ENCODE peak calls at places on chromosomes 16 and 17, in six cellular contexts. N is omental fat pad, R is HTR-8/SVneo, T is stomach, U is mucosa of descending colon, L is gastrocnemius medialis. O is an unnamed sample.

GRCh38 chr17:44785921-44786320 is 27.1 kb downstream of the ADAM11 start:
- DNase-seq in N (no peak), R (no peak), T (no peak), U (peak; percentile 23), L (no peak), O (no peak)

GRCh38 chr17:35679007-35679682 is 52.3 kb upstream of the RASL10B start:
- DNase-seq in N (no peak), R (no peak), T (no peak), U (no peak), L (no peak), O (no peak)

GRCh38 chr16:84730406-84731106 is 30.8 kb downstream of the USP10 start:
- DNase-seq in N (no peak), R (peak; percentile 81), T (peak; percentile 63), U (no peak), L (peak; percentile 71), O (peak; percentile 67)

GRCh38 chr17:74297941-74298340 is 23.9 kb downstream of the DNAI2 start:
- DNase-seq in N (no peak), R (no peak), T (no peak), U (no peak), L (no peak), O (peak; percentile 16)

GRCh38 chr17:3723188-3723555 is 531 bp upstream of the HASPIN start:
- DNase-seq in N (no peak), R (no peak), T (no peak), U (no peak), L (no peak), O (no peak)

GRCh38 chr16:4336701-4337539 is 14.2 kb downstream of the PAM16 start:
- DNase-seq in N (no peak), R (no peak), T (no peak), U (no peak), L (no peak), O (no peak)

GRCh38 chr17:48011405-48012150 is 26.0 kb downstream of the COPZ2 start:
- DNase-seq in N (no peak), R (peak; percentile 80), T (peak; percentile 32), U (no peak), L (no peak), O (peak; percentile 26)

GRCh38 chr16:88073201-88073721 is 122.0 kb downstream of the BANP start:
- DNase-seq in N (no peak), R (no peak), T (no peak), U (peak; percentile 36), L (no peak), O (no peak)

GRCh38 chr17:8593830-8594229 is 36.7 kb downstream of the MYH10 start:
- DNase-seq in N (no peak), R (no peak), T (no peak), U (no peak), L (no peak), O (no peak)

GRCh38 chr17:36817483-36818048 is 119.7 kb upstream of the LHX1 start:
- DNase-seq in N (no peak), R (no peak), T (no peak), U (no peak), L (no peak), O (no peak)

GRCh38 chr17:79891113-79891730 is 52.0 kb upstream of the CBX4 start:
- DNase-seq in N (no peak), R (no peak), T (no peak), U (no peak), L (no peak), O (no peak)

GRCh38 chr17:42536048-42536371 is at the start of gene NAGLU:
- DNase-seq in N (peak; percentile 92), R (peak; percentile 99), T (peak; percentile 98), U (peak; percentile 98), L (peak; percentile 95), O (peak; percentile 63)

GRCh38 chr17:44323359-44324091 is 1.1 kb downstream of the SLC25A39 start:
- DNase-seq in N (no peak), R (no peak), T (no peak), U (no peak), L (no peak), O (no peak)

GRCh38 chr16:23836404-23837291 is 865 bp downstream of the PRKCB start:
- DNase-seq in N (no peak), R (no peak), T (peak; percentile 48), U (peak; percentile 77), L (no peak), O (no peak)

GRCh38 chr17:81656835-81657234 is 493 bp upstream of the PDE6G start:
- DNase-seq in N (no peak), R (no peak), T (peak; percentile 31), U (no peak), L (no peak), O (no peak)

GRCh38 chr17:44283374-44284023 is 15.6 kb upstream of the SLC4A1 start:
- DNase-seq in N (no peak), R (no peak), T (no peak), U (no peak), L (no peak), O (no peak)

GRCh38 chr17:8436169-8436932 is 667 bp downstream of the NDEL1 start:
- DNase-seq in N (no peak), R (peak; percentile 70), T (peak; percentile 69), U (peak; percentile 87), L (peak; percentile 52), O (peak; percentile 19)

GRCh38 chr16:20051147-20051546 is 22.5 kb downstream of the GPR139 start:
- DNase-seq in N (no peak), R (no peak), T (no peak), U (no peak), L (no peak), O (no peak)

GRCh38 chr16:35599429-35600165 is 2140.2 kb downstream of the TP53TG3F start:
- DNase-seq in N (no peak), R (no peak), T (no peak), U (no peak), L (no peak), O (no peak)

GRCh38 chr16:31094088-31094423 is 541 bp downstream of the VKORC1 start:
- DNase-seq in N (no peak), R (no peak), T (no peak), U (no peak), L (no peak), O (no peak)

GRCh38 chr17:55727920-55728319 is 5.3 kb upstream of the TMEM100 start:
- DNase-seq in N (no peak), R (no peak), T (no peak), U (no peak), L (no peak), O (no peak)

GRCh38 chr17:77068915-77069314 is 71.9 kb upstream of the SEC14L1 start:
- DNase-seq in N (no peak), R (no peak), T (no peak), U (no peak), L (no peak), O (no peak)

GRCh38 chr16:17470002-17470870 is 524 bp downstream of the XYLT1 start:
- DNase-seq in N (no peak), R (no peak), T (no peak), U (peak; percentile 65), L (no peak), O (no peak)

GRCh38 chr17:42329025-42329976 is 41.0 kb downstream of the STAT5A start:
- DNase-seq in N (no peak), R (peak; percentile 67), T (no peak), U (no peak), L (no peak), O (peak; percentile 53)

GRCh38 chr16:85569615-85570212 is 43.4 kb upstream of the GSE1 start:
- DNase-seq in N (no peak), R (no peak), T (peak; percentile 54), U (no peak), L (no peak), O (no peak)

GRCh38 chr16:51569204-51569911 is 418.3 kb upstream of the SALL1 start:
- DNase-seq in N (no peak), R (no peak), T (no peak), U (no peak), L (no peak), O (no peak)

GRCh38 chr17:32929288-32929574 is 1.3 kb downstream of the TMEM98 start:
- DNase-seq in N (no peak), R (no peak), T (no peak), U (no peak), L (no peak), O (no peak)

GRCh38 chr16:28237754-28238357 is 26.1 kb upstream of the XPO6 start:
- DNase-seq in N (no peak), R (no peak), T (no peak), U (no peak), L (no peak), O (no peak)

GRCh38 chr17:81305051-81305630 is 10.0 kb upstream of the SLC38A10 start:
- DNase-seq in N (no peak), R (no peak), T (no peak), U (no peak), L (no peak), O (no peak)

GRCh38 chr16:88430524-88431446 is 22.3 kb upstream of the ZFPM1 start:
- DNase-seq in N (no peak), R (no peak), T (no peak), U (no peak), L (no peak), O (no peak)

GRCh38 chr16:14357328-14357727 is 272.7 kb downstream of the PARN start:
- DNase-seq in N (no peak), R (no peak), T (no peak), U (no peak), L (no peak), O (no peak)

GRCh38 chr17:7296189-7296861 is 1.9 kb upstream of the YBX2 start:
- DNase-seq in N (no peak), R (peak; percentile 91), T (peak; percentile 85), U (peak; percentile 85), L (peak; percentile 85), O (no peak)

GRCh38 chr16:70635356-70636016 is 10.9 kb upstream of the IL34 start:
- DNase-seq in N (no peak), R (no peak), T (no peak), U (no peak), L (no peak), O (peak; percentile 73)

GRCh38 chr17:8696951-8697745 is 47.5 kb downstream of the CCDC42 start:
- DNase-seq in N (no peak), R (peak; percentile 60), T (no peak), U (no peak), L (no peak), O (no peak)

GRCh38 chr17:27984816-27985215 is 57.7 kb upstream of the NLK start:
- DNase-seq in N (no peak), R (no peak), T (no peak), U (no peak), L (no peak), O (no peak)